ENCODE peak calls at places on chromosome 13, in nine cellular contexts. Q is DND-41, H is WERI-Rb-1, A is astrocyte of the spinal cord, S is dorsolateral prefrontal cortex, E is choroid plexus epithelial cell, X is AG09309, R is heart left ventricle, D is GM12878. U is an unnamed sample.

GRCh38 chr13:59398127-59398526 is 765.6 kb downstream of the DIAPH3 start:
- DNase-seq in Q (no peak), H (no peak), A (no peak), S (no peak), E (no peak), X (no peak), R (peak), D (no peak), U (no peak)

GRCh38 chr13:99655351-99656091 is 154.2 kb downstream of the TM9SF2 start:
- DNase-seq in Q (no peak), H (no peak), A (peak), S (no peak), E (peak), X (peak), R (no peak), D (no peak), U (no peak)

GRCh38 chr13:71645467-71645866 is 221.5 kb downstream of the DACH1 start:
- DNase-seq in Q (no peak), H (no peak), A (no peak), S (no peak), E (no peak), X (no peak), R (no peak), D (no peak), U (no peak)

GRCh38 chr13:43573361-43573740 is 213.4 kb downstream of the ENOX1 start:
- DNase-seq in Q (no peak), H (no peak), A (peak), S (no peak), E (peak), X (no peak), R (no peak), D (no peak), U (no peak)

GRCh38 chr13:32121316-32121715 is 89.7 kb downstream of the FRY start:
- DNase-seq in Q (no peak), H (no peak), A (no peak), S (no peak), E (no peak), X (peak), R (no peak), D (no peak), U (no peak)

GRCh38 chr13:98954313-98954712 is 23.6 kb downstream of the DOCK9 start:
- DNase-seq in Q (no peak), H (no peak), A (peak), S (no peak), E (peak), X (no peak), R (no peak), D (no peak), U (no peak)

GRCh38 chr13:73201601-73202000 is 142.8 kb downstream of the KLF5 start:
- DNase-seq in Q (no peak), H (no peak), A (no peak), S (no peak), E (no peak), X (no peak), R (no peak), D (no peak), U (no peak)

GRCh38 chr13:106804996-106805395 is 237.1 kb upstream of the ARGLU1 start:
- DNase-seq in Q (no peak), H (no peak), A (no peak), S (no peak), E (no peak), X (no peak), R (no peak), D (no peak), U (no peak)

GRCh38 chr13:77285098-77285497 is 41.8 kb downstream of the MYCBP2 start:
- DNase-seq in Q (no peak), H (no peak), A (no peak), S (no peak), E (no peak), X (no peak), R (no peak), D (no peak), U (no peak)

GRCh38 chr13:30241537-30241936 is 65.8 kb downstream of the KATNAL1 start:
- DNase-seq in Q (no peak), H (no peak), A (no peak), S (no peak), E (no peak), X (no peak), R (no peak), D (peak), U (peak)

GRCh38 chr13:75838366-75839017 is 202.4 kb downstream of the LMO7 start:
- DNase-seq in Q (no peak), H (no peak), A (no peak), S (no peak), E (no peak), X (no peak), R (no peak), D (no peak), U (no peak)

GRCh38 chr13:94674609-94675348 is 37.6 kb downstream of the SOX21 start:
- DNase-seq in Q (peak), H (peak), A (peak), S (peak), E (peak), X (no peak), R (peak), D (no peak), U (peak)

GRCh38 chr13:27960362-27961226 is 8.5 kb downstream of the CDX2 start:
- DNase-seq in Q (peak), H (peak), A (no peak), S (no peak), E (peak), X (no peak), R (no peak), D (no peak), U (peak)

GRCh38 chr13:113547248-113547971 is 37.1 kb upstream of the TFDP1 start:
- DNase-seq in Q (no peak), H (peak), A (peak), S (peak), E (peak), X (no peak), R (peak), D (no peak), U (no peak)

GRCh38 chr13:36516225-36516624 is 83.9 kb downstream of the CCNA1 start:
- DNase-seq in Q (no peak), H (no peak), A (no peak), S (no peak), E (no peak), X (no peak), R (no peak), D (no peak), U (no peak)

GRCh38 chr13:31433201-31433600 is 233.4 kb downstream of the B3GLCT start:
- DNase-seq in Q (no peak), H (no peak), A (no peak), S (no peak), E (no peak), X (no peak), R (no peak), D (no peak), U (no peak)

GRCh38 chr13:44575741-44576395 is at the start of gene TSC22D1:
- DNase-seq in Q (peak), H (peak), A (peak), S (peak), E (peak), X (peak), R (peak), D (no peak), U (peak)

GRCh38 chr13:31631716-31632115 is 107.6 kb upstream of the RXFP2 start:
- DNase-seq in Q (no peak), H (no peak), A (no peak), S (no peak), E (no peak), X (no peak), R (no peak), D (no peak), U (no peak)

GRCh38 chr13:92807343-92807742 is 419.3 kb upstream of the GPC6 start:
- DNase-seq in Q (no peak), H (no peak), A (peak), S (no peak), E (peak), X (no peak), R (no peak), D (no peak), U (no peak)

GRCh38 chr13:33033361-33033812 is 17.2 kb downstream of the KL start:
- DNase-seq in Q (peak), H (no peak), A (no peak), S (no peak), E (no peak), X (no peak), R (no peak), D (no peak), U (peak)

GRCh38 chr13:107551521-107551920 is 663.8 kb downstream of the LIG4 start:
- DNase-seq in Q (no peak), H (no peak), A (no peak), S (no peak), E (peak), X (no peak), R (no peak), D (no peak), U (no peak)

GRCh38 chr13:113207890-113208423 is 512 bp downstream of the PCID2 start:
- DNase-seq in Q (peak), H (peak), A (peak), S (no peak), E (peak), X (no peak), R (peak), D (no peak), U (peak)

GRCh38 chr13:20799726-20800416 is 26.1 kb upstream of the EEF1AKMT1 start:
- DNase-seq in Q (no peak), H (no peak), A (no peak), S (no peak), E (no peak), X (no peak), R (no peak), D (no peak), U (no peak)

GRCh38 chr13:107678075-107678689 is 537.2 kb downstream of the LIG4 start:
- DNase-seq in Q (no peak), H (peak), A (no peak), S (no peak), E (peak), X (peak), R (no peak), D (no peak), U (no peak)

GRCh38 chr13:20995245-20995829 is 66.0 kb downstream of the LATS2 start:
- DNase-seq in Q (no peak), H (no peak), A (no peak), S (no peak), E (no peak), X (no peak), R (no peak), D (no peak), U (no peak)

GRCh38 chr13:114145722-114146121 is 13.3 kb upstream of the RASA3 start:
- DNase-seq in Q (no peak), H (no peak), A (no peak), S (no peak), E (no peak), X (no peak), R (no peak), D (no peak), U (no peak)

GRCh38 chr13:97262058-97262457 is 39.9 kb downstream of the MBNL2 start:
- DNase-seq in Q (no peak), H (no peak), A (no peak), S (no peak), E (no peak), X (no peak), R (no peak), D (no peak), U (no peak)

GRCh38 chr13:36981156-36981743 is 17.9 kb downstream of the ALG5 start:
- DNase-seq in Q (no peak), H (no peak), A (peak), S (no peak), E (peak), X (no peak), R (no peak), D (no peak), U (peak)

GRCh38 chr13:51539887-51540286 is 44.4 kb upstream of the WDFY2 start:
- DNase-seq in Q (no peak), H (no peak), A (no peak), S (no peak), E (peak), X (no peak), R (no peak), D (no peak), U (no peak)

GRCh38 chr13:99758465-99759162 is 213.0 kb downstream of the ZIC5 start:
- DNase-seq in Q (peak), H (no peak), A (no peak), S (no peak), E (no peak), X (no peak), R (no peak), D (no peak), U (peak)

GRCh38 chr13:111474136-111475002 is 153.9 kb downstream of the TEX29 start:
- DNase-seq in Q (no peak), H (peak), A (peak), S (peak), E (peak), X (peak), R (no peak), D (no peak), U (peak)

GRCh38 chr13:72959643-72960042 is 99.2 kb upstream of the KLF5 start:
- DNase-seq in Q (no peak), H (no peak), A (peak), S (no peak), E (peak), X (no peak), R (no peak), D (no peak), U (no peak)

GRCh38 chr13:110882228-110882627 is 32.6 kb downstream of the ANKRD10 start:
- DNase-seq in Q (no peak), H (peak), A (no peak), S (no peak), E (no peak), X (no peak), R (no peak), D (no peak), U (no peak)

GRCh38 chr13:100611678-100612492 is 23.3 kb upstream of the GGACT start:
- DNase-seq in Q (no peak), H (no peak), A (peak), S (no peak), E (no peak), X (no peak), R (no peak), D (no peak), U (no peak)

GRCh38 chr13:38951525-38952313 is 38.9 kb downstream of the STOML3 start:
- DNase-seq in Q (no peak), H (no peak), A (no peak), S (no peak), E (peak), X (no peak), R (no peak), D (no peak), U (no peak)

GRCh38 chr13:74891610-74892009 is 590.4 kb downstream of the TBC1D4 start:
- DNase-seq in Q (no peak), H (no peak), A (peak), S (no peak), E (peak), X (no peak), R (no peak), D (no peak), U (no peak)

GRCh38 chr13:73275163-73275562 is 216.4 kb downstream of the KLF5 start:
- DNase-seq in Q (peak), H (no peak), A (no peak), S (no peak), E (no peak), X (no peak), R (no peak), D (no peak), U (no peak)

GRCh38 chr13:67200605-67201004 is 29.5 kb downstream of the PCDH9 start:
- DNase-seq in Q (no peak), H (no peak), A (no peak), S (no peak), E (no peak), X (no peak), R (no peak), D (no peak), U (no peak)

GRCh38 chr13:43484432-43485225 is 302.1 kb downstream of the ENOX1 start:
- DNase-seq in Q (no peak), H (no peak), A (no peak), S (no peak), E (no peak), X (no peak), R (no peak), D (no peak), U (peak)

DNA sequence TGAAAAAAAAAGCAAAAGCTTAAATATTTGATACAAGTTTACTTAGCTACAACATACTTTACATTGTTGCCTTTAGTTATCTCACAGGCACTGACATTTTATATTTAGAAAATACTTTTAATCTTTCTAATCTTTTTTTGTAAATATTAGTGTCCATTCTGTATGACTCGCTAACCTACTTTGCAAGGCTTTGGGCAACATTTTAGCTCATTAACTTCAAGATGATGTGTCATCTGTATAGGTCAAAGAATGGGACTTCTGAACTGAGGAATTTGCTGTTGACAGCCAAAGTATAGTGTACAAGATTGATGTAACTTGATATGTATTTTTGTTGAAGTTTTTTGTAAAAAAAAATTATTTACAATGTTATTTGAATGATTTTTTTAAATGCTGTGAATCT is 2.7 kb upstream of the C1QTNF9 start:
- DNase-seq in Q (no peak), H (no peak), A (peak), S (no peak), E (peak), X (peak), R (no peak), D (no peak), U (no peak)
- H3K4me3 ChIP-seq in Q (no peak), H (no peak), A (no peak), S (no peak), E (no peak), X (no peak), R (no peak), D (no peak), U (no peak)

GRCh38 chr13:26186995-26187394 is 35.1 kb downstream of the RNF6 start:
- DNase-seq in Q (no peak), H (no peak), A (no peak), S (no peak), E (no peak), X (no peak), R (no peak), D (no peak), U (peak)
- TF ChIP-seq CTCF in Q (no peak), H (no peak), A (no peak), S (no peak), E (no peak), X (no peak), R (no peak), D (no peak), U (no peak)

GRCh38 chr13:46295531-46296464 is 84.1 kb downstream of the LRRC63 start:
- DNase-seq in Q (peak), H (no peak), A (peak), S (no peak), E (peak), X (peak), R (peak), D (peak), U (peak)
- H3K4me3 ChIP-seq in Q (no peak), H (no peak), A (no peak), S (no peak), E (no peak), X (no peak), R (peak), D (peak), U (no peak)

GRCh38 chr13:46716821-46717220 is 80.1 kb downstream of the ESD start:
- DNase-seq in Q (no peak), H (no peak), A (peak), S (no peak), E (no peak), X (no peak), R (no peak), D (no peak), U (no peak)

GRCh38 chr13:46715363-46715762 is 81.6 kb downstream of the ESD start:
- DNase-seq in Q (no peak), H (no peak), A (no peak), S (no peak), E (no peak), X (no peak), R (no peak), D (no peak), U (no peak)

GRCh38 chr13:46717275-46717674 is 79.7 kb downstream of the ESD start:
- DNase-seq in Q (no peak), H (no peak), A (no peak), S (no peak), E (no peak), X (no peak), R (no peak), D (no peak), U (no peak)

GRCh38 chr13:46712524-46712923 is 84.4 kb downstream of the ESD start:
- DNase-seq in Q (no peak), H (no peak), A (no peak), S (no peak), E (peak), X (no peak), R (no peak), D (no peak), U (no peak)
- TF ChIP-seq CTCF in Q (no peak), H (no peak), A (no peak), S (no peak), E (peak), X (no peak), R (no peak), D (no peak), U (no peak)

GRCh38 chr13:109773276-109773675 is 13.1 kb downstream of the IRS2 start:
- DNase-seq in Q (no peak), H (no peak), A (peak), S (no peak), E (no peak), X (no peak), R (no peak), D (no peak), U (no peak)

GRCh38 chr13:109771926-109772325 is 14.5 kb downstream of the IRS2 start:
- DNase-seq in Q (no peak), H (no peak), A (no peak), S (no peak), E (no peak), X (no peak), R (no peak), D (no peak), U (no peak)

GRCh38 chr13:109776575-109776974 is 9.8 kb downstream of the IRS2 start:
- DNase-seq in Q (no peak), H (no peak), A (peak), S (no peak), E (no peak), X (no peak), R (no peak), D (no peak), U (no peak)

GRCh38 chr13:109770436-109770835 is 15.9 kb downstream of the IRS2 start:
- DNase-seq in Q (no peak), H (no peak), A (no peak), S (no peak), E (no peak), X (no peak), R (no peak), D (no peak), U (no peak)

GRCh38 chr13:109773786-109774185 is 12.6 kb downstream of the IRS2 start:
- DNase-seq in Q (no peak), H (no peak), A (no peak), S (no peak), E (no peak), X (no peak), R (no peak), D (no peak), U (no peak)
- H3K4me3 ChIP-seq in Q (no peak), H (no peak), A (no peak), S (no peak), E (no peak), X (no peak), R (no peak), D (no peak), U (no peak)

DNA sequence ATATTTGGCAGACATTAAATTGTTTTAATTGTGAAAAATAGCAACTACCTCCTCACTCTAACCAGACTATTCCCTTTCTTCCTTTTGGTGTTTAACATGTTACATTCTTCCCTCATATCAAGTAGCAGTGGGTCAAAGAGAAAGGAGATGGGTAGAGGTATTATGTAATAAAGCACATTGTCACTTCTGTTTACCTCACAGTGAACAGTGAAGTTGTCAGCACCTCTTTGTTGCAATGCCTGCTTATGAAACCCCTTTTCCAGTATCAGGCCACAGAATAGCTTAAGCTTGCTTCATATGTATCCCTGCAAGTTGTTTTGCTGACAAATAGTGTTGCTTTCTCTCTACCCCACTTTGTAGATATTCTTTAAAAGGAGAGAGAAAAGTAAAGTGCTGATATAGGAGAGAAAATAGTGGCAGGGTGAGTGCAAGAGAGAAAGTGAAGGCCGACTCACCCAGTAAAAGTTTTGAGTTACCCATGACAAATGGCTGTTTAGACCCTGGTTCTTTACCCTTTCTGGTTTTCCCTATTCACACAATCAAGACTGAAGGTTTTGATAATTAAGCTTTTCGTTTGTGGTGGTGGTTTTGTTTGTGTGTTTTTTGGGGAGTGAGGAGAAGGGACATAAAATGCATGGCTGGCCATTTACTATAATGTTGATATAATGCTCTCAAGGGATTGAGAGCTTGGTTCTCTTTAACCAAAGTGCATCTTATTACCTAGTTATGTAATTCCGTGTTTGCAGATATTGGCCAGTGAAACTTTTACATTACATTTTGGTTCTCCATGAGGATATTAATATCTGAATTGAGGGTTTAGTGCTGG is 3.7 kb downstream of the ITM2B start:
- DNase-seq in Q (no peak), H (no peak), A (no peak), S (no peak), E (peak), X (no peak), R (no peak), D (no peak), U (no peak)
- TF ChIP-seq CTCF in Q (no peak), H (no peak), A (no peak), S (no peak), E (no peak), X (no peak), R (no peak), D (no peak), U (no peak)

U was measured in GM12865.